ENCODE peak calls at places on chromosomes 16 and 17, in ten cellular contexts. C is mammary epithelial cell; A is heart right ventricle; M is OCI-LY7; Q is left ventricle myocardium inferior; U is breast epithelium; Z is cardiac fibroblast; E is transverse colon; D is CD8-positive, alpha-beta memory T cell; N is AG10803. W is an unnamed sample.
A peak's percentile ranks its signal among the peaks of the same experiment; 100 is the strongest.

GRCh38 chr16:79269211-79269863 is 331.2 kb downstream of the MAF start:
- DNase-seq in Z (no peak), E (no peak), M (peak; percentile 48), Q (no peak), A (no peak), C (no peak), D (no peak), U (no peak), N (no peak), W (no peak)

GRCh38 chr17:8154608-8155152 is 2.5 kb upstream of the PER1 start:
- DNase-seq in Z (peak; percentile 60), E (no peak), N (no peak), D (no peak), A (no peak), Q (no peak), M (no peak), C (no peak), U (no peak), W (peak; percentile 54)

GRCh38 chr17:64787921-64788271 is 125.8 kb upstream of the SMURF2 start:
- DNase-seq in E (no peak), Z (no peak), C (no peak), N (no peak), M (no peak), U (no peak), A (no peak), Q (no peak), D (no peak), W (no peak)

GRCh38 chr16:59470556-59470955 is 736.4 kb upstream of the GOT2 start:
- DNase-seq in Z (no peak), A (no peak), D (no peak), N (peak; percentile 6), Q (no peak), U (no peak), M (no peak), C (no peak), E (no peak), W (no peak)

GRCh38 chr17:28343491-28343932 is 8.0 kb downstream of the TNFAIP1 start:
- DNase-seq in A (no peak), U (no peak), C (no peak), Z (no peak), Q (no peak), N (no peak), E (no peak), D (no peak), M (peak; percentile 91), W (no peak)

GRCh38 chr17:32275060-32276042 is 9.7 kb downstream of the RHBDL3 start:
- DNase-seq in Z (peak; percentile 65), C (peak; percentile 71), U (no peak), M (no peak), N (peak; percentile 83), E (no peak), Q (peak; percentile 46), D (no peak), A (peak; percentile 52), W (peak; percentile 89)

GRCh38 chr17:54015734-54016133 is 193.0 kb downstream of the KIF2B start:
- DNase-seq in A (no peak), Z (no peak), N (no peak), Q (no peak), E (no peak), C (no peak), M (no peak), U (no peak), D (no peak), W (no peak)

GRCh38 chr17:32279933-32280716 is 14.5 kb downstream of the RHBDL3 start:
- DNase-seq in E (no peak), Q (no peak), N (no peak), C (no peak), Z (no peak), U (no peak), M (no peak), D (no peak), A (no peak), W (no peak)

GRCh38 chr17:20279631-20280030 is 187.7 kb downstream of the LGALS9B start:
- DNase-seq in M (no peak), Z (no peak), Q (no peak), E (no peak), U (no peak), C (no peak), D (no peak), A (no peak), N (no peak), W (no peak)

GRCh38 chr17:69525920-69526841 is 111.7 kb downstream of the MAP2K6 start:
- DNase-seq in E (peak; percentile 36), A (no peak), C (peak; percentile 52), N (peak; percentile 68), Q (peak; percentile 18), U (no peak), Z (peak; percentile 77), M (peak; percentile 72), D (no peak), W (peak; percentile 73)

GRCh38 chr16:67546091-67546501 is 16.2 kb upstream of the CTCF start:
- DNase-seq in N (no peak), E (no peak), Z (no peak), A (no peak), D (no peak), U (no peak), M (no peak), Q (no peak), C (no peak), W (no peak)

GRCh38 chr17:48814504-48814903 is 2.5 kb downstream of the TTLL6 start:
- DNase-seq in U (no peak), A (no peak), Q (peak; percentile 35), M (peak; percentile 61), E (peak; percentile 73), C (no peak), Z (peak; percentile 56), N (peak; percentile 17), D (peak; percentile 52), W (peak; percentile 55)

GRCh38 chr16:30948956-30949654 is at the start of gene ORAI3:
- DNase-seq in M (peak; percentile 66), Z (peak; percentile 78), C (peak; percentile 60), N (peak; percentile 51), E (peak; percentile 81), A (peak; percentile 82), U (peak; percentile 68), Q (peak; percentile 84), D (no peak), W (peak; percentile 46)

GRCh38 chr16:87963400-87963799 is 12.2 kb downstream of the BANP start:
- DNase-seq in A (no peak), U (no peak), C (peak; percentile 51), Q (no peak), N (peak; percentile 85), M (no peak), E (no peak), Z (peak; percentile 85), D (peak; percentile 44), W (peak; percentile 89)

GRCh38 chr17:38729368-38729885 is 714 bp upstream of the CISD3 start:
- DNase-seq in C (no peak), U (no peak), D (no peak), N (no peak), M (no peak), Z (no peak), A (no peak), Q (no peak), E (no peak), W (no peak)
- H3K4me3 ChIP-seq in C (peak overlapping the region; percentile 68), U (peak overlapping the region; percentile 76), D (peak overlapping the region; percentile 46), N (peak overlapping the region; percentile 62), M (peak overlapping the region; percentile 65), Z (peak overlapping the region; percentile 60), A (peak overlapping the region; percentile 66), Q (peak overlapping the region; percentile 81), E (peak overlapping the region; percentile 90), W (peak overlapping the region; percentile 52)

GRCh38 chr17:58412064-58412703 is 5.2 kb downstream of the RNF43 start:
- DNase-seq in Z (no peak), A (no peak), C (no peak), D (no peak), N (no peak), E (no peak), Q (no peak), U (no peak), M (no peak), W (no peak)
- H3K4me3 ChIP-seq in Z (no peak overlapping the region), A (no peak overlapping the region), C (peak overlapping the region; percentile 75), D (no peak overlapping the region), N (no peak overlapping the region), E (no peak overlapping the region), Q (no peak overlapping the region), U (no peak overlapping the region), M (no peak overlapping the region), W (no peak overlapping the region)

DNA sequence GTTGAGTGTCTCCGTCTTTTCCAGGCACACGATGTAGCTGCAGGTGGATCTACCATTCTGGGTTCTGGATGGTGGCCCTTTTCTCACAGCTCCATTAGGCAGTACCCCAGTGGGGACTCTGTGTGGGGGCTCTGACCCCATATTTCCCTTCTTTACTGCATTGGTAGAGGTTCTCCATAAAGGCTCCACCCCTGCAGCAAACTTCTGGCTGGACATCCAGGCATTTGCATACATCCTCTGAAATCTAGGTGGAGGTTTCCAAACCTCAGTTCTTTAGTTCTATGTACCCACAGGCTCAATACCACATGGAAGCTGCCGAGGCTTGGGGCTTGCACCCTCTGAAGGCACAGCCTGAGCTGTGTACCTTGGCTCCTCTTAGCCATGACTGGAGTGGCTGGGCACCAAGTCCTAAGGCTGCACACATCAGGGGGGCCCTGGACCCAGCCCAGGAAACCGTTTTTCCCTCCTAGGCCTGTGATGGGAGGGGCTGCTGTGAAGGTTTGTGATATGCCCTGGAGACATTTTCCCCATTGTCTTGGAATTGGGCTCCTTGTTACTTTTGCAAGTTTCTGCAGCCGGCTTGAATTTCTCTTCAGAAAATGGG is 14.0 kb downstream of the ABCC1 start:
- DNase-seq in U (no peak), N (no peak), C (no peak), M (peak; percentile 26), Z (no peak), Q (no peak), E (no peak), A (no peak), D (no peak), W (no peak)
- H3K4me3 ChIP-seq in U (no peak overlapping the region), N (no peak overlapping the region), C (no peak overlapping the region), M (no peak overlapping the region), Z (no peak overlapping the region), Q (no peak overlapping the region), E (no peak overlapping the region), A (no peak overlapping the region), D (no peak overlapping the region), W (no peak overlapping the region)

GRCh38 chr17:75875940-75876189 is 2.5 kb downstream of the TRIM47 start:
- DNase-seq in E (no peak), Z (peak; percentile 39), U (peak; percentile 82), A (peak; percentile 49), N (no peak), M (no peak), C (no peak), Q (no peak), D (no peak), W (no peak)

GRCh38 chr17:75875182-75875939 is 3.0 kb downstream of the TRIM47 start:
- DNase-seq in D (no peak), Q (no peak), A (peak; percentile 48), Z (no peak), M (no peak), N (no peak), U (no peak), C (no peak), E (peak; percentile 59), W (no peak)

GRCh38 chr17:75876190-75876937 is 2.0 kb downstream of the TRIM47 start:
- DNase-seq in A (no peak), C (peak; percentile 83), U (no peak), M (peak; percentile 96), D (peak; percentile 56), E (peak; percentile 86), N (no peak), Z (peak; percentile 24), Q (peak; percentile 51), W (no peak)

GRCh38 chr17:75873587-75874322 is 4.6 kb downstream of the TRIM47 start:
- DNase-seq in N (no peak), A (no peak), Q (no peak), M (no peak), E (no peak), Z (no peak), D (no peak), C (no peak), U (no peak), W (no peak)

GRCh38 chr17:75874323-75875181 is 3.8 kb downstream of the TRIM47 start:
- DNase-seq in A (no peak), U (no peak), C (no peak), N (no peak), Q (no peak), Z (no peak), M (no peak), D (no peak), E (no peak), W (no peak)
- H3K4me3 ChIP-seq in A (no peak overlapping the region), U (no peak overlapping the region), C (no peak overlapping the region), N (no peak overlapping the region), Q (no peak overlapping the region), Z (no peak overlapping the region), M (no peak overlapping the region), D (no peak overlapping the region), E (no peak overlapping the region), W (no peak overlapping the region)

W was measured in fibroblast of mammary gland.